ENCODE peak calls at places on chromosome 1, in eight cellular contexts. C is hepatocyte, I is A549, N is neural progenitor cell, L is HFF-Myc, Y is GM12865, B is activated B cell treated with CpG ODN at 0.5 μM for 24 hours, E is PC-9. G is an unnamed sample.

GRCh38 chr1:24157921-24158481 is 15.1 kb upstream of the IL22RA1 start:
- DNase-seq in L (no peak), B (no peak), N (peak), C (no peak), Y (no peak), E (no peak), I (peak), G (no peak)

GRCh38 chr1:74426208-74426932 is 86.0 kb downstream of the LRRC53 start:
- DNase-seq in I (no peak), Y (peak), B (no peak), N (no peak), L (no peak), C (peak), E (no peak), G (no peak)

GRCh38 chr1:58013237-58013636 is 533.3 kb downstream of the OMA1 start:
- DNase-seq in N (peak), E (no peak), I (no peak), B (no peak), Y (peak), L (no peak), C (no peak), G (no peak)

GRCh38 chr1:199291022-199291740 is 652.3 kb downstream of the PTPRC start:
- DNase-seq in E (no peak), Y (no peak), N (no peak), L (no peak), I (no peak), B (no peak), C (no peak), G (no peak)

GRCh38 chr1:235246022-235246948 is 81.7 kb downstream of the ARID4B start:
- DNase-seq in B (no peak), C (no peak), Y (peak), I (no peak), L (no peak), E (peak), N (no peak), G (no peak)

GRCh38 chr1:43325381-43325780 is 12.2 kb upstream of the MPL start:
- DNase-seq in E (no peak), Y (no peak), I (no peak), B (no peak), N (no peak), L (no peak), C (no peak), G (no peak)

GRCh38 chr1:55955237-55955636 is 624.1 kb downstream of the PLPP3 start:
- DNase-seq in E (no peak), L (no peak), I (no peak), N (no peak), Y (no peak), C (no peak), B (no peak), G (no peak)

GRCh38 chr1:248000169-248000568 is 13.3 kb upstream of the OR2L5 start:
- DNase-seq in Y (no peak), C (no peak), N (no peak), I (no peak), B (no peak), L (no peak), E (no peak), G (no peak)

GRCh38 chr1:171438441-171438840 is 46.9 kb upstream of the PRRC2C start:
- DNase-seq in N (no peak), C (peak), B (no peak), L (peak), Y (no peak), I (peak), E (no peak), G (peak)

GRCh38 chr1:79497193-79497773 is 490.8 kb upstream of the ADGRL4 start:
- DNase-seq in B (no peak), L (peak), N (peak), I (peak), E (no peak), C (peak), Y (peak), G (no peak)

GRCh38 chr1:41655632-41656031 is 171.1 kb upstream of the EDN2 start:
- DNase-seq in Y (no peak), B (no peak), I (no peak), N (no peak), C (no peak), E (no peak), L (no peak), G (no peak)

GRCh38 chr1:51690285-51690961 is 73.5 kb downstream of the OSBPL9 start:
- DNase-seq in I (peak), E (peak), Y (no peak), N (no peak), L (peak), B (no peak), C (peak), G (no peak)

GRCh38 chr1:35935436-35935835 is 4.5 kb downstream of the AGO3 start:
- DNase-seq in I (no peak), E (no peak), Y (no peak), N (no peak), B (no peak), C (peak), L (no peak), G (no peak)

DNA sequence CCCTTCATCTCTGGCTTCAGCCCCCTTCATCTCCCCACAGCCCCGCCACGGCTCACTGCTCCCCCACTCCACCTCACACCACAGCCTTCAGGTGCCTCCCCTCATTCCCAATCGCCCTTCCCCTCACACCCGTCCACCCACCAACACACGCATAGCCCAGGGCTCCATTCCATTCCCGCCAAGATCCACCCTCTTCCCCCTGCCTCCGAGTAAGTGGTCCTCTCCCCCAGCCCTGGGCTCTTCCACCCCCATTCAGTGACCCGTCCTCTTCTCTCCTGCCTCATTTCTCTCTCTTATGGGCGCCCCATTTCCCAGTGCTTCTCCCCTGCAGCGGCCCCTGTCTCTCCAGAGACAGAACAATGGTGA is 53.2 kb downstream of the VWA5B1 start:
- DNase-seq in Y (no peak), N (no peak), I (no peak), B (no peak), L (no peak), C (no peak), E (no peak), G (no peak)
- TF ChIP-seq CTCF in Y (no peak), N (no peak), I (no peak), B (no peak), L (no peak), C (no peak), E (no peak), G (no peak)

DNA sequence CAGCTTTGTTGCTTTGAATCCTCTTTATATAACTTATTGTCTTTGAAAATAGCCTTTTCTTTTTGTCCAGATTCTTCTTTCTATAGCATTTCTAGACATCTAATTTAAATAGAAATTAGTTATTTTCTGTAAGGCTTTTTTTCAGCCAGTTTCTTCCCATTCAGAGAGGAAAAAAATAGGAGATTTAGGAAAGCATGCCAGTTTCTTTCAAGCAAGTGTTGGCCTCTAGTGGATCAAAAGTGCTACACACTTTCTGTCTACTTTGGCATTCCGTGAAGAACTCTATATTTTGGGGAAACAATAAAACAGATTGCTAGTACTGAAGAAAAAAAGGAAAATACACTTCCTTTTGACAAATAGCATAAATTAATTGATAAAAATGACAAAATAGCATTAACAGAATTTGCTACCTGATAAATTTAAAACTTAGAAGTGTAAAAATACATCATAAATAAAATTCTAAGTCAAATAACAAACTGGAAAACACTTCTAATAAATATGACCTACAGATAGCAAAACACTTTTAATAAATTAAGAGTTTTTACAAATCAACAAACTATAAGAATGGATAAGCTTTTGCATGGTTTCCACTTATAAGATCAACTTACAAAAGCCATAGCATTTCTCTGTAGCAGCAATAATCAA is 13.1 kb upstream of the EXO1 start:
- DNase-seq in Y (no peak), C (peak), E (peak), N (peak), B (no peak), L (no peak), I (peak), G (no peak)
- TF ChIP-seq CTCF in Y (peak), C (peak), E (peak), N (peak), B (no peak), L (peak), I (peak), G (no peak)

GRCh38 chr1:3856923-3857790 is at the start of the genes CEP104 and DFFB:
- DNase-seq in C (peak), L (peak), I (peak), E (peak), N (peak), Y (peak), B (peak), G (peak)
- TF ChIP-seq CTCF in C (peak), L (no peak), I (peak), E (peak), N (peak), Y (peak), B (no peak), G (no peak)

DNA sequence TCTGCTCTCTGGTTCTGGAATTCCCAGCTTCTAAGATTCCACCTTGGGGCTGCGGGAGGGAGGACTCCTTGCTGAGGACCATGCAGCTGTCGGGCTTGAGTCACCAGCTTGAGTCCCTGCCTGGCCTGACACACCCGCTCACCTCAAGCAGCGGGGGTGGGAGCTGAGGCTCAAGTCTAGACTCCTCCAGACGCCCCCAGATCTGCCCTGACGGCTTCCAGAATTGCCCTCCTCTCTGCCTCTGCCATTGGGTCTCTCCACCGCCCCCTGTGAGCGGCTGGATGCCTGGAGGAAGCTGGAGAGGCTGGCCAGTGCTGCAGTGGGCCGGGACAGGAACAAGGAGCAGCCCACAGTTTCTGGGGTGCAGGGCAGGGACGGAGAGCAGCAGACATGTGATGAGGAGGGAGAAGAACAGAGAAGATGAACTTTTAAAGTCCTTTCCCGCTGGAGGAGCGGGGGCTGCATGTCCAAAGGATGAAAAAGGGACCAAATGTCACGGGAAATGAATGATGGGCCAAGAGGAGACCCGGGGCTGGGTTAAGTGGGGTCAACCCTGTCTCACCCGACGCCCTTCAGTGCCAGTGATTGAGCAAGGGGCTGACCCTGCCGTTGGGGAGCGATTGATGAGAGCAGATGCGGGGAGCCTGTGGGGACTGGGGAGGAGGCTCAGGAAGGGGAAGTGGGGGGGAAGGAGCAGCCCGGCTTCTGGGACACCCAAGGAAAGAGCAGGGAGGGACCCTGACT is 13.5 kb downstream of the CRABP2 start:
- DNase-seq in N (peak), L (no peak), Y (no peak), I (peak), C (peak), B (no peak), E (peak), G (no peak)
- TF ChIP-seq CTCF in N (peak), L (peak), Y (no peak), I (no peak), C (no peak), B (no peak), E (no peak), G (no peak)

GRCh38 chr1:155300553-155301329 is 497 bp downstream of the PKLR start:
- DNase-seq in Y (no peak), L (no peak), N (no peak), C (peak), E (no peak), B (no peak), I (no peak), G (no peak)
- TF ChIP-seq CTCF in Y (no peak), L (no peak), N (no peak), C (no peak), E (no peak), B (no peak), I (no peak), G (no peak)

GRCh38 chr1:65979645-65980044 is 186.9 kb downstream of the PDE4B start:
- DNase-seq in B (no peak), N (no peak), C (no peak), L (no peak), Y (no peak), I (no peak), E (no peak), G (no peak)

GRCh38 chr1:65979145-65979544 is 186.4 kb downstream of the PDE4B start:
- DNase-seq in E (no peak), Y (no peak), B (no peak), N (no peak), C (peak), I (peak), L (no peak), G (no peak)

GRCh38 chr1:65985393-65986066 is 192.8 kb downstream of the PDE4B start:
- DNase-seq in C (no peak), L (no peak), E (no peak), N (no peak), B (no peak), I (no peak), Y (no peak), G (no peak)

GRCh38 chr1:65980241-65980640 is 187.5 kb downstream of the PDE4B start:
- DNase-seq in I (no peak), Y (no peak), B (no peak), N (no peak), C (no peak), L (no peak), E (no peak), G (no peak)

DNA sequence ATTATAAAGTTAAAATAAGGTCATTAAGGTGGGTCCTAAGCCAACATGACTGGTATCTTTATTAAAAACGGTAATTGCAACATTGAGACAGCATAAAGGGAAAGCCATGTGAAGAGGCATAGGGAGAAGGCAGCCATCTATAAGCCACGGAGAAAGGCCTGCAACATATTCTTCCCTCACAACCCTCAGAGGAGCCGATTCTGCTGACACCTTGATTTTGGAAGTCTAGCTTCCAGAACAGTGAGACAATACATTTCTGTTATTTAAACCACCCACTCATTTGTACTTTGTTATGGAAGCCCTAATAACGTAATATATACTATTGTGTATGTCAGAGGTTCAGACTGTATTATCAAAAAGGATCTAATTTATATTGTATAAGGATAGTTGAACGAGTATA is 190.8 kb downstream of the PDE4B start:
- DNase-seq in Y (no peak), N (no peak), E (no peak), L (no peak), C (no peak), B (no peak), I (no peak), G (no peak)
- TF ChIP-seq CTCF in Y (no peak), N (no peak), E (no peak), L (no peak), C (no peak), B (no peak), I (no peak), G (no peak)

GRCh38 chr1:233607252-233608119 is 6.4 kb upstream of the KCNK1 start:
- DNase-seq in C (no peak), I (no peak), N (no peak), Y (peak), E (no peak), B (no peak), L (no peak), G (no peak)
- TF ChIP-seq CTCF in C (no peak), I (no peak), N (no peak), Y (no peak), E (no peak), B (no peak), L (no peak), G (no peak)

DNA sequence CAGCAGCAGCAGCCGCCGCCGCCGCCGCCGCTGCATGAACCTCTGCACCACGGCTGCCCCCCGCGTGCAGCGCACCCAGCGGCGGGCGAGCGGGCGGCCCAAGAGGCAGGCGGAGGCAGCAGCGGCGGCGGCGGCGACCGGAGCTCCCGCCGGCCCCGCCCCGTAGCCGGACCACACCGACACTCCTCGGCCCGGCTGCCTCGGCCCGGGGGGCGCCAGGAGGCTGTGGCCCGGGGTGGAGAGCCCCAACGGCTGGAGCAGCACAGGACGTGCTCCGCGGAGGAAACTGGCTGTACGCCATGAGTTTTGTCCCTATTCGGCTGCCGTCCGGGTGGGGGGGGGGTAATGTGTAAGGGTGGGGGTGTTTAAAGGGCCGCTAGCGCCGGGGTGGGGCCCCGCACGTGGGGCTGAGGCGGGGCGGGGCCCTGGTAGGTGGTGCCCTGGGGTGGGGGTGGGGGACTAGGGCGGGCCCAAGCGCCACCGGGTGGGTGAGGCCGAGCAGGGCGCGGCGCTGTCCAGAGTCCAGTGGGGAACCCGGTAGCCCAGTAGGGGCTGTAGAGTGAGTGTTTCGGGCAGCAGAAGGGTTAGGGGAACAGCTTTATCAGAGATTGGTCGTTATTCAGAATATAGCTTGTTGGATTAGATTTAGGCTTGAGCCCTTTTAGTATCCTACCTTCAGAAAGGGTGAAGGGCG is at the start of gene FAM78B:
- DNase-seq in E (no peak), N (peak), L (peak), Y (peak), I (peak), C (peak), B (peak), G (peak)
- TF ChIP-seq CTCF in E (no peak), N (peak), L (no peak), Y (peak), I (no peak), C (no peak), B (no peak), G (no peak)